ENCODE peak calls at places on chromosomes 3 and 15, in eight cellular contexts. H is NCI-H460; N is stimulated activated CD8-positive, alpha-beta memory T cell treated with anti-CD3 and anti-CD28 coated beads, Interleukin-15, amount 100 ng/mL, for 48 hours; U is dermis microvascular lymphatic vessel endothelial cell; K is stimulated activated effector memory CD8-positive, alpha-beta T cell treated with anti-CD3 and anti-CD28 coated beads, Interleukin-12 subunit alpha, Interleukin-12 subunit beta, amount 100 ng/mL, for 72 hours; C is AG09309; E is putamen; T is AG04450. J is an unnamed sample.

GRCh38 chr15:78024141-78024567 is 53.4 kb downstream of the TBC1D2B start:
- DNase-seq in U (no peak), E (no peak), H (no peak), T (no peak), N (no peak), K (no peak), C (no peak), J (no peak)

GRCh38 chr3:71310595-71311319 is 272.8 kb downstream of the FOXP1 start:
- DNase-seq in C (peak; percentile 44), K (no peak), T (no peak), E (no peak), H (no peak), N (no peak), U (peak; percentile 74), J (no peak)

GRCh38 chr3:125055165-125055912 is 458 bp downstream of the HEG1 start:
- DNase-seq in T (no peak), H (no peak), N (no peak), C (no peak), U (no peak), K (peak; percentile 57), E (no peak), J (peak; percentile 76)

GRCh38 chr3:177358968-177359600 is 161.8 kb upstream of the TBL1XR1 start:
- DNase-seq in U (no peak), K (peak; percentile 81), C (no peak), N (peak; percentile 35), T (no peak), E (peak; percentile 21), H (peak; percentile 84), J (peak; percentile 77)

GRCh38 chr3:127209840-127210653 is 17.1 kb downstream of the PRR23E start:
- DNase-seq in H (no peak), N (no peak), U (no peak), T (no peak), E (no peak), C (no peak), K (peak; percentile 38), J (no peak)

GRCh38 chr3:129795596-129795995 is 97.9 kb downstream of the TMCC1 start:
- DNase-seq in K (no peak), T (no peak), C (no peak), E (no peak), H (no peak), N (no peak), U (peak; percentile 69), J (no peak)

GRCh38 chr15:61100512-61100911 is 128.6 kb downstream of the RORA start:
- DNase-seq in K (no peak), E (no peak), U (no peak), H (no peak), C (no peak), N (no peak), T (no peak), J (no peak)

GRCh38 chr3:109346770-109347295 is 9.5 kb upstream of the DPPA4 start:
- DNase-seq in H (no peak), C (no peak), K (no peak), N (no peak), T (no peak), E (no peak), U (no peak), J (no peak)

GRCh38 chr15:76999996-77000395 is 5.1 kb downstream of the PSTPIP1 start:
- DNase-seq in N (no peak), K (no peak), C (no peak), H (no peak), U (no peak), E (no peak), T (no peak), J (peak; percentile 75)

GRCh38 chr3:34362910-34363309 is 564.5 kb downstream of the PDCD6IP start:
- DNase-seq in H (no peak), E (no peak), K (no peak), N (no peak), T (no peak), C (no peak), U (no peak), J (no peak)

GRCh38 chr15:42332331-42332730 is 27.0 kb upstream of the CAPN3 start:
- DNase-seq in U (no peak), C (no peak), H (no peak), N (no peak), E (no peak), K (no peak), T (no peak), J (no peak)

GRCh38 chr3:46663611-46664135 is 29.8 kb downstream of the ALS2CL start:
- DNase-seq in K (no peak), T (no peak), H (no peak), N (no peak), U (no peak), E (no peak), C (no peak), J (peak; percentile 54)

GRCh38 chr3:148991219-148992026 is at the start of gene GYG1:
- DNase-seq in T (peak; percentile 38), N (peak; percentile 69), H (peak; percentile 67), C (peak; percentile 21), K (peak; percentile 88), U (peak; percentile 38), E (peak; percentile 82), J (peak; percentile 92)

J was measured in activated effector memory CD4-positive, alpha-beta T cell treated with anti-CD3 and anti-CD28 coated beads, Interleukin-2, amount 50 U/mL, for 16 hours.